ENCODE peak calls at places on chromosomes 4 and X, in nine cellular contexts. Q, P, Y, J, V, M, X, K and N are unnamed samples.

GRCh38 chr4:2284934-2285664 is 23.2 kb upstream of the MXD4 start:
- DNase-seq in Q (peak), P (no peak), Y (peak), J (peak), V (no peak), M (no peak), X (no peak), K (no peak), N (no peak)

GRCh38 chrX:149286940-149287349 is 218.2 kb downstream of the IDS start:
- DNase-seq in Q (no peak), P (peak), Y (no peak), J (no peak), V (no peak), M (peak), X (no peak), K (no peak), N (peak)

GRCh38 chrX:96752776-96753175 is 68.1 kb downstream of the DIAPH2 start:
- DNase-seq in Q (no peak), P (no peak), Y (no peak), J (no peak), V (no peak), M (no peak), X (no peak), K (no peak), N (no peak)

GRCh38 chrX:107940095-107940494 is 42.1 kb downstream of the TEX13B start:
- DNase-seq in Q (no peak), P (no peak), Y (no peak), J (no peak), V (no peak), M (no peak), X (no peak), K (no peak), N (no peak)

GRCh38 chr4:140057693-140058092 is 96.3 kb downstream of the MAML3 start:
- DNase-seq in Q (no peak), P (no peak), Y (no peak), J (no peak), V (no peak), M (no peak), X (no peak), K (no peak), N (no peak)

GRCh38 chrX:131975851-131976250 is 47.3 kb upstream of the STK26 start:
- DNase-seq in Q (no peak), P (no peak), Y (no peak), J (no peak), V (no peak), M (no peak), X (no peak), K (no peak), N (no peak)

GRCh38 chrX:129039176-129039575 is 484.1 kb downstream of the SMARCA1 start:
- DNase-seq in Q (no peak), P (no peak), Y (no peak), J (no peak), V (no peak), M (no peak), X (no peak), K (no peak), N (no peak)

GRCh38 chrX:110026099-110026844 is 23.4 kb downstream of the TMEM164 start:
- DNase-seq in Q (no peak), P (peak), Y (no peak), J (no peak), V (no peak), M (peak), X (no peak), K (no peak), N (no peak)

GRCh38 chr4:30770049-30770549 is 49.9 kb downstream of the PCDH7 start:
- DNase-seq in Q (no peak), P (no peak), Y (no peak), J (no peak), V (no peak), M (no peak), X (no peak), K (no peak), N (no peak)

GRCh38 chrX:78555401-78555980 is 103.6 kb downstream of the RTL3 start:
- DNase-seq in Q (no peak), P (no peak), Y (no peak), J (no peak), V (no peak), M (no peak), X (no peak), K (no peak), N (no peak)

GRCh38 chrX:48736878-48737212 is 24.7 kb upstream of the GLOD5 start:
- DNase-seq in Q (no peak), P (no peak), Y (no peak), J (no peak), V (no peak), M (no peak), X (no peak), K (no peak), N (no peak)

GRCh38 chrX:40733691-40734090 is 1.7 kb downstream of the MED14 start:
- DNase-seq in Q (no peak), P (no peak), Y (no peak), J (no peak), V (no peak), M (no peak), X (no peak), K (no peak), N (no peak)

GRCh38 chr4:141350122-141350904 is 129.6 kb downstream of the ZNF330 start:
- DNase-seq in Q (peak), P (peak), Y (peak), J (no peak), V (no peak), M (peak), X (no peak), K (peak), N (no peak)

GRCh38 chr4:134018845-134019244 is 182.7 kb downstream of the PABPC4L start:
- DNase-seq in Q (no peak), P (no peak), Y (no peak), J (no peak), V (no peak), M (no peak), X (no peak), K (no peak), N (no peak)

GRCh38 chr4:175190654-175191053 is 272.5 kb downstream of the ADAM29 start:
- DNase-seq in Q (no peak), P (no peak), Y (no peak), J (no peak), V (no peak), M (no peak), X (no peak), K (no peak), N (no peak)

GRCh38 chr4:3232871-3233271 is 16.1 kb upstream of the MSANTD1 start:
- DNase-seq in Q (no peak), P (no peak), Y (peak), J (peak), V (no peak), M (no peak), X (no peak), K (no peak), N (no peak)

GRCh38 chr4:98662619-98663225 is 4.3 kb upstream of the TSPAN5 start:
- DNase-seq in Q (no peak), P (no peak), Y (no peak), J (no peak), V (no peak), M (no peak), X (no peak), K (no peak), N (no peak)

GRCh38 chr4:86706923-86707597 is 112.9 kb downstream of the PTPN13 start:
- DNase-seq in Q (no peak), P (no peak), Y (no peak), J (no peak), V (no peak), M (no peak), X (no peak), K (no peak), N (no peak)

GRCh38 chr4:181202249-181202648 is 1041.0 kb upstream of the TENM3 start:
- DNase-seq in Q (no peak), P (no peak), Y (no peak), J (no peak), V (no peak), M (no peak), X (no peak), K (no peak), N (no peak)

GRCh38 chrX:30865020-30865419 is 24.0 kb downstream of the TAB3 start:
- DNase-seq in Q (no peak), P (no peak), Y (no peak), J (no peak), V (no peak), M (peak), X (no peak), K (no peak), N (no peak)

GRCh38 chr4:17336524-17336941 is 175.4 kb downstream of the QDPR start:
- DNase-seq in Q (peak), P (peak), Y (no peak), J (peak), V (peak), M (no peak), X (no peak), K (no peak), N (no peak)

GRCh38 chr4:5710065-5710961 is 688 bp upstream of the EVC start:
- DNase-seq in Q (no peak), P (no peak), Y (no peak), J (no peak), V (no peak), M (peak), X (no peak), K (no peak), N (no peak)

GRCh38 chr4:184825394-184826314 is at the start of gene ACSL1:
- DNase-seq in Q (peak), P (peak), Y (peak), J (peak), V (no peak), M (peak), X (peak), K (peak), N (peak)
- TF ChIP-seq POLR2A in Q (no peak), P (peak), Y (peak), J (peak), V (peak), M (peak), X (peak), K (peak), N (peak)

DNA sequence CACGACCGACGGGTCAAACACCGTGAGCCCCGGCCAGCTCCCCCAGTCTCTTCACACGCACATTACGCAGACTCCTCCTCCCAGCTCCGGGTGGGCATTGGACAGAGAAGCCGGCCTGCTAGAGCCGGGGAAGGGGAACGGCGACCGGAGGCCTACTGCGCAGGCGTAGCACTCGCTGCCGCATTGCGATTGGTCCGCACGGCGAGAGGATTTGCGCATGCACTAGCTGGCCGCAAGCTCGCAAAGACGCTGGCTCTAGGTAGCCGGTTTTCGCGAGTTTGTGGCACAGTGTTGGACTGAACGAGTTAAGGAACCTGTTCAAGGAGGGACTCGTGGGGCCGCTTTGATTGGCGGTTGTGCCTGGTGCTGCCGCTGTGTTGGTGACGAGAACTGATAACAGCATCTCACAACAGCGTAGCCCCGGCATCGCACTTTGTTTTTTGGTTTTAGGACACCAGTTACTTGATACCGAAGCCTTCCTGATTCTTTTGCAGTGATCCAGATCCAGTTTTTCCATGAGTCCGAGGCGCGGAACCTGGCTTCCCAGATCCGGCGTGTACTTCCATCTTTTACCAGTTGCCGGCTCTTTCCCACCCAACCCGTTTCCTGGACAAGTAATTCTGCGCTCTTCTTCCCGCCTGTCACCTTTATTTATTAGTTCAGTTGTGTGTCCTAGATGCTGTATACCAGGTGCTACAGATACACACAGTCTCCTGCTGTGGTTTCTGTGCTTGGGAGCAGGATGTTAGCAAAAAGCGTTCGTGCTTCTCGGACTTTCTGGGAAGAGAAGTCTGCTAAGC is at the start of gene AIFM1:
- DNase-seq in Q (peak), P (peak), Y (peak), J (peak), V (peak), M (peak), X (peak), K (peak), N (peak)
- TF ChIP-seq POLR2A in Q (peak), P (peak), Y (peak), J (no peak), V (no peak), M (peak), X (peak), K (peak), N (peak)

DNA sequence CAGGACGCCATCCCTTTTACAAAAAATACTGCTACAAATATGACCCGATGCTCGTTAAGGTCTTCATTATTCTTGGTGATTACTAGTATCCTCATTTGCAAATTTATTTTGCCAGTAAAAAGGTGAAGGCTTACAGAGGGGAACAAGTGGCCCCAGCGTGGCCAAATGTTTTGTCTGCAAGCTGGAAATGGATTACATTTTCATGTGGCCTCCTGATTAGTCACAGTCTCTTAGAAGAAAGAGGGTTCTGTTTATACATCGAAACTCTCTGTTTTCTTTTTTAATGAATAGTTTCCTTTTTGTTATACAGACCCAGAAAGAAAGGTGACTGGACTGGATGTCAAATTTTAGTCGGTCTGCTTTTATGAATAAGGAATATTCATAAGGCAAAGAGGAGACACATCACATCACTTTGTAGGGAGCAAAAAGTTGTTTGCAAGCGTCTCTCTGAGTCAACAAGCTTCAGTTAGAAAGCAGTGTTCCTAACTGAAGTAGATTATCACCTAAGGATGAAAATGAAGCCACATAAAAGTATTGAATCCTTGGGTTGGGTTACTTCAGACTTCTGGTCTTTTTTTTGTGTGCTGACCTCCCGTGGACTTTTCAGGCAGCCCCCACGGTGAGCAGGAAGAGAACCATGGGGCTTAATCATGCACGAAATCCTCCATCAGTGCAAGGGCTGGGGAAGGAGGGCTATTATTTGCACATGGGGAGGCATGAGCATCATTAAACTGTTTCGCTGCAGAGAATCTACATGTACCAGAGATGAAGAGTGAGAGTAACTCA is 125.6 kb downstream of the ARSF start:
- DNase-seq in Q (no peak), P (no peak), Y (no peak), J (no peak), V (no peak), M (no peak), X (no peak), K (no peak), N (no peak)
- TF ChIP-seq POLR2A in Q (no peak), P (no peak), Y (no peak), J (no peak), V (no peak), M (no peak), X (no peak), K (no peak), N (no peak)

GRCh38 chr4:168318266-168318895 is at the start of gene DDX60:
- DNase-seq in Q (peak), P (peak), Y (peak), J (peak), V (peak), M (peak), X (peak), K (peak), N (peak)
- TF ChIP-seq POLR2A in Q (peak), P (peak), Y (peak), J (peak), V (no peak), M (peak), X (peak), K (no peak), N (peak)